ENCODE peak calls at places on chromosomes 7 and 10, in ten cellular contexts. P is NCI-H526, L is endothelial cell, I is CMK, X is NCI-H1436, W is mesothelial cell of epicardium, G is left ventricle myocardium inferior, D is heart right ventricle, J is HTR-8/SVneo, F is germinal center. N is an unnamed sample.
A peak's percentile ranks its signal among the peaks of the same experiment; 100 is the strongest.

GRCh38 chr7:133401225-133401624 is 148.3 kb downstream of the EXOC4 start:
- DNase-seq in L (no peak), W (no peak), P (no peak), J (no peak), G (no peak), D (no peak), F (no peak), X (no peak), I (no peak), N (no peak)

GRCh38 chr7:6142871-6143380 is 111.8 kb downstream of the ANKRD61 start:
- DNase-seq in G (no peak), X (no peak), J (no peak), D (no peak), P (no peak), W (no peak), I (no peak), L (no peak), F (no peak), N (no peak)

GRCh38 chr7:151692721-151693120 is 173.0 kb upstream of the RHEB start:
- DNase-seq in P (no peak), J (no peak), G (peak; percentile 45), D (no peak), I (no peak), L (no peak), F (no peak), W (no peak), X (no peak), N (no peak)

GRCh38 chr7:125136755-125137547 is 207.3 kb upstream of the POT1 start:
- DNase-seq in J (no peak), G (no peak), L (no peak), D (no peak), F (no peak), W (no peak), X (no peak), P (no peak), I (no peak), N (peak; percentile 81)

GRCh38 chr10:81600185-81600584 is 274.8 kb upstream of the NRG3 start:
- DNase-seq in G (no peak), X (no peak), I (no peak), L (no peak), J (peak; percentile 7), D (no peak), W (no peak), F (no peak), P (no peak), N (peak; percentile 16)

GRCh38 chr10:30705086-30705624 is 75.6 kb upstream of the LYZL2 start:
- DNase-seq in D (no peak), L (no peak), W (no peak), F (no peak), X (peak; percentile 29), P (no peak), J (no peak), I (no peak), G (no peak), N (no peak)

GRCh38 chr7:16644624-16644986 is 949 bp downstream of the ANKMY2 start:
- DNase-seq in W (peak; percentile 24), F (peak; percentile 54), G (peak; percentile 48), J (no peak), P (peak; percentile 29), X (peak; percentile 55), I (no peak), D (peak; percentile 37), L (peak; percentile 11), N (peak; percentile 51)

GRCh38 chr7:142812437-142813215 is 41.9 kb downstream of the PRSS2 start:
- DNase-seq in P (no peak), G (no peak), F (no peak), I (no peak), D (no peak), X (no peak), L (no peak), J (no peak), W (no peak), N (no peak)

GRCh38 chr7:80783688-80784327 is 135.0 kb downstream of the SEMA3C start:
- DNase-seq in D (no peak), X (no peak), I (no peak), J (no peak), W (no peak), F (no peak), L (no peak), P (no peak), G (no peak), N (no peak)

GRCh38 chr7:7628476-7628875 is 12.1 kb upstream of the UMAD1 start:
- DNase-seq in G (no peak), I (no peak), W (no peak), X (no peak), J (no peak), L (no peak), F (no peak), P (no peak), D (no peak), N (no peak)

GRCh38 chr10:113111900-113112853 is 162.1 kb downstream of the TCF7L2 start:
- DNase-seq in I (no peak), J (peak; percentile 8), W (no peak), P (no peak), D (no peak), X (no peak), L (no peak), F (no peak), G (no peak), N (no peak)

GRCh38 chr7:99133766-99134564 is 9.9 kb downstream of the SMURF1 start:
- DNase-seq in F (no peak), D (no peak), P (no peak), G (no peak), I (no peak), X (no peak), J (no peak), W (no peak), L (no peak), N (no peak)

GRCh38 chr10:33293531-33294170 is 40.8 kb downstream of the NRP1 start:
- DNase-seq in D (no peak), G (no peak), W (no peak), J (no peak), X (no peak), F (no peak), L (no peak), I (no peak), P (no peak), N (no peak)

GRCh38 chr10:103278862-103279298 is 1.9 kb downstream of the INA start:
- DNase-seq in W (peak; percentile 42), P (no peak), D (peak; percentile 54), F (peak; percentile 23), G (peak; percentile 36), L (peak; percentile 69), I (no peak), X (no peak), J (peak; percentile 35), N (peak; percentile 71)

GRCh38 chr7:111789880-111790279 is 227.6 kb upstream of the IMMP2L start:
- DNase-seq in I (no peak), G (no peak), W (no peak), D (no peak), F (no peak), J (no peak), X (no peak), P (no peak), L (no peak), N (no peak)

GRCh38 chr7:99622596-99622995 is 5.8 kb downstream of the ZSCAN25 start:
- DNase-seq in P (no peak), X (no peak), I (no peak), J (no peak), G (no peak), L (no peak), F (no peak), D (no peak), W (no peak), N (no peak)

GRCh38 chr10:128130051-128130450 is 3.8 kb upstream of the MKI67 start:
- DNase-seq in G (no peak), D (no peak), I (no peak), L (no peak), P (no peak), F (no peak), W (no peak), X (no peak), J (no peak), N (no peak)

GRCh38 chr7:85186083-85186520 is 754 bp downstream of the SEMA3D start:
- DNase-seq in W (peak; percentile 23), D (peak; percentile 6), F (no peak), P (peak; percentile 41), G (no peak), J (peak; percentile 11), L (peak; percentile 49), X (no peak), I (no peak), N (peak; percentile 65)

GRCh38 chr10:12705943-12706342 is 295.6 kb downstream of the CCDC3 start:
- DNase-seq in D (no peak), I (no peak), W (no peak), J (no peak), X (no peak), P (no peak), L (no peak), F (no peak), G (no peak), N (no peak)

GRCh38 chr10:1368772-1369171 is 312.6 kb downstream of the WDR37 start:
- DNase-seq in G (no peak), J (peak; percentile 43), D (no peak), P (no peak), W (no peak), F (peak; percentile 43), I (no peak), L (peak; percentile 64), X (peak; percentile 44), N (no peak)

GRCh38 chr10:110005716-110006115 is 2.1 kb upstream of the ADD3 start:
- DNase-seq in L (peak; percentile 17), G (peak; percentile 43), X (peak; percentile 43), J (no peak), F (no peak), D (no peak), I (no peak), P (no peak), W (no peak), N (peak; percentile 51)

GRCh38 chr7:111784311-111784710 is 222.0 kb upstream of the IMMP2L start:
- DNase-seq in J (no peak), G (no peak), D (no peak), I (no peak), F (no peak), P (no peak), X (peak; percentile 4), L (no peak), W (no peak), N (no peak)

GRCh38 chr10:127151541-127151940 is 44.9 kb downstream of the INSYN2A start:
- DNase-seq in P (no peak), X (no peak), F (no peak), J (no peak), W (no peak), D (no peak), I (no peak), L (no peak), G (no peak), N (no peak)

GRCh38 chr10:122341141-122341810 is 33.2 kb upstream of the PLEKHA1 start:
- DNase-seq in J (no peak), L (no peak), G (peak; percentile 36), D (peak; percentile 56), X (no peak), P (no peak), F (no peak), W (no peak), I (no peak), N (no peak)

GRCh38 chr7:157500171-157500960 is 163.6 kb downstream of the DNAJB6 start:
- DNase-seq in I (no peak), D (no peak), X (no peak), G (no peak), F (no peak), P (no peak), W (no peak), L (no peak), J (no peak), N (no peak)

GRCh38 chr10:55242544-55242943 is 441.5 kb upstream of the PCDH15 start:
- DNase-seq in I (no peak), J (no peak), P (no peak), W (no peak), L (no peak), F (no peak), X (no peak), D (no peak), G (no peak), N (no peak)

GRCh38 chr10:2019281-2019680 is 282.0 kb upstream of the ADARB2 start:
- DNase-seq in P (no peak), D (no peak), L (no peak), W (no peak), I (no peak), J (no peak), G (no peak), X (no peak), F (no peak), N (no peak)

GRCh38 chr7:7820409-7820808 is 102.0 kb upstream of the RPA3 start:
- DNase-seq in I (no peak), X (no peak), P (no peak), D (no peak), G (no peak), L (no peak), F (no peak), W (no peak), J (no peak), N (no peak)

N was measured in cardiac muscle cell.